ENCODE peak calls at places on chromosomes 11 and 22, in four cellular contexts. I is foreskin fibroblast, D is H9, V is fibroblast of pulmonary artery. R is an unnamed sample.

GRCh38 chr11:2523821-2524391 is 79.1 kb downstream of the KCNQ1 start:
- DNase-seq in V (no peak), I (no peak), D (peak), R (no peak)

GRCh38 chr11:34773826-34774225 is 142.4 kb downstream of the APIP start:
- DNase-seq in D (no peak), V (no peak), I (peak), R (no peak)

GRCh38 chr11:117217685-117218084 is 14.2 kb downstream of the PCSK7 start:
- DNase-seq in D (no peak), I (no peak), V (no peak), R (no peak)

GRCh38 chr11:86277741-86278140 is 24.3 kb upstream of the HIKESHI start:
- DNase-seq in V (no peak), D (no peak), I (no peak), R (no peak)

GRCh38 chr22:20384171-20384570 is 9.8 kb upstream of the ZNF74 start:
- DNase-seq in V (no peak), I (no peak), D (no peak), R (no peak)

GRCh38 chr11:31521497-31522150 is 12.1 kb downstream of the ELP4 start:
- DNase-seq in I (no peak), V (no peak), D (no peak), R (no peak)

GRCh38 chr11:118691926-118692830 is 12.7 kb upstream of the TREH start:
- DNase-seq in D (no peak), V (peak), I (peak), R (no peak)

GRCh38 chr22:45896153-45896951 is 80.6 kb downstream of the WNT7B start:
- DNase-seq in D (peak), I (no peak), V (no peak), R (no peak)

GRCh38 chr11:12430912-12431311 is 53.5 kb downstream of the PARVA start:
- DNase-seq in V (peak), I (peak), D (no peak), R (no peak)

GRCh38 chr11:72599325-72600117 is 74.7 kb downstream of the PDE2A start:
- DNase-seq in V (no peak), I (no peak), D (peak), R (no peak)

GRCh38 chr11:110336054-110336453 is 39.6 kb upstream of the RDX start:
- DNase-seq in V (no peak), I (no peak), D (no peak), R (no peak)

GRCh38 chr11:65288706-65289536 is 25.7 kb upstream of the CDC42EP2 start:
- DNase-seq in I (peak), D (no peak), V (no peak), R (no peak)

GRCh38 chr11:129732926-129733325 is 82.7 kb upstream of the TMEM45B start:
- DNase-seq in D (no peak), I (no peak), V (no peak), R (no peak)

GRCh38 chr11:8192016-8192895 is 23.4 kb upstream of the RIC3 start:
- DNase-seq in I (peak), D (peak), V (peak), R (peak)

GRCh38 chr11:33936745-33937612 is 45.1 kb upstream of the LMO2 start:
- DNase-seq in I (peak), V (peak), D (no peak), R (no peak)

GRCh38 chr22:48156603-48157355 is 1394.3 kb downstream of the TBC1D22A start:
- DNase-seq in V (no peak), I (no peak), D (no peak), R (no peak)

GRCh38 chr22:37508431-37508963 is 10.7 kb downstream of the CARD10 start:
- DNase-seq in D (no peak), I (no peak), V (no peak), R (no peak)

GRCh38 chr22:29167032-29167911 is 38.4 kb upstream of the EMID1 start:
- DNase-seq in I (no peak), D (no peak), V (no peak), R (peak)

DNA sequence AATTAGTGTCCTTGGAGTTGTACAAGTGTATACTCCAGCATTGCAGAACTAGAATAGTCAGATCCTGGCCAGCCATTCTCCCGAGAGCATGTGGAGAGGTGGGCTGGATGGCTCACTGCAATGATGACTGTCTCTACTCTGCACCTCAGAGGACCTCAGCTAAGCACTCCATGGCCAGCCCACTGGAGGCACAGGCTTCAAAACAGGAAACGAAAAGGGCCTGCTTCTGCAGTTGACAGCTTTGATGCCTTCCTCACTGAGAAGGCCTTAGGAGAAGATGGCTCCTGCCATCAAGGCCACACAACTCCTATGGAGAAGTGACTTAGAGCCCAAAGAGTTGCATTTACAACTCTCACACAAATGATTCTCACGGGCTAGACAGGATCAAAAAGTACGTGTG is 9.1 kb downstream of the POLD4 start:
- DNase-seq in I (no peak), D (no peak), V (no peak), R (no peak)
- TF ChIP-seq CTCF in I (no peak), D (no peak), V (no peak), R (no peak)

GRCh38 chr11:75582935-75583709 is 21.1 kb downstream of the SERPINH1 start:
- DNase-seq in I (peak), V (peak), D (peak), R (peak)
- TF ChIP-seq CTCF in I (peak), V (peak), D (peak), R (no peak)

GRCh38 chr11:66951135-66951534 is 7.0 kb downstream of the PC start:
- DNase-seq in D (peak), I (no peak), V (no peak), R (no peak)
- TF ChIP-seq CTCF in D (peak), I (no peak), V (peak), R (no peak)

GRCh38 chr11:61890536-61891330 is 612 bp downstream of the FADS3 start:
- DNase-seq in D (peak), V (peak), I (peak), R (peak)
- TF ChIP-seq CTCF in D (no peak), V (no peak), I (no peak), R (no peak)

GRCh38 chr11:47109882-47110281 is 66.8 kb downstream of the ARFGAP2 start:
- DNase-seq in D (no peak), I (peak), V (no peak), R (no peak)
- TF ChIP-seq CTCF in D (no peak), I (no peak), V (no peak), R (no peak)

R was measured in activated B cell treated with CpG ODN at 0.5 μM for 24 hours.